ENCODE peak calls at places on chromosome 9, in seven cellular contexts. L, I, J, D, E, X and T are unnamed samples.

GRCh38 chr9:105024529-105024928 is 96.6 kb upstream of the ABCA1 start:
- DNase-seq in L (no peak), I (no peak), J (no peak), D (no peak), E (no peak), X (no peak), T (no peak)

GRCh38 chr9:120212153-120212852 is 367.7 kb downstream of the CDK5RAP2 start:
- DNase-seq in L (no peak), I (no peak), J (no peak), D (no peak), E (no peak), X (no peak), T (peak)

GRCh38 chr9:127714916-127715442 is 484 bp downstream of the PTRH1 start:
- DNase-seq in L (no peak), I (peak), J (peak), D (no peak), E (no peak), X (no peak), T (no peak)

GRCh38 chr9:16184964-16185646 is 632.3 kb downstream of the CCDC171 start:
- DNase-seq in L (no peak), I (no peak), J (no peak), D (no peak), E (no peak), X (no peak), T (no peak)

GRCh38 chr9:93316726-93317494 is 133.0 kb downstream of the WNK2 start:
- DNase-seq in L (no peak), I (no peak), J (no peak), D (no peak), E (no peak), X (no peak), T (no peak)

GRCh38 chr9:74846771-74847170 is 41.0 kb downstream of the TRPM6 start:
- DNase-seq in L (no peak), I (no peak), J (no peak), D (no peak), E (no peak), X (no peak), T (no peak)

GRCh38 chr9:98989036-98990000 is 45.6 kb downstream of the COL15A1 start:
- DNase-seq in L (no peak), I (peak), J (no peak), D (no peak), E (no peak), X (peak), T (no peak)

GRCh38 chr9:133130721-133131244 is 9.7 kb upstream of the RALGDS start:
- DNase-seq in L (no peak), I (no peak), J (peak), D (no peak), E (peak), X (no peak), T (no peak)

GRCh38 chr9:113963017-113963620 is 87.0 kb downstream of the ZNF618 start:
- DNase-seq in L (peak), I (peak), J (peak), D (no peak), E (peak), X (peak), T (no peak)

GRCh38 chr9:5388026-5388806 is 48.5 kb upstream of the RLN1 start:
- DNase-seq in L (no peak), I (peak), J (no peak), D (no peak), E (no peak), X (peak), T (no peak)

GRCh38 chr9:122307036-122307435 is 42.4 kb downstream of the MRRF start:
- DNase-seq in L (no peak), I (no peak), J (no peak), D (no peak), E (no peak), X (no peak), T (no peak)

GRCh38 chr9:126956929-126957686 is 42.5 kb downstream of the RALGPS1 start:
- DNase-seq in L (no peak), I (peak), J (no peak), D (no peak), E (no peak), X (peak), T (no peak)

GRCh38 chr9:86909388-86909787 is 37.9 kb downstream of the GAS1 start:
- DNase-seq in L (no peak), I (no peak), J (no peak), D (no peak), E (no peak), X (peak), T (no peak)

GRCh38 chr9:137454506-137455360 is 4.4 kb downstream of the NSMF start:
- DNase-seq in L (no peak), I (no peak), J (no peak), D (peak), E (no peak), X (no peak), T (no peak)

GRCh38 chr9:127067603-127068220 is 54.7 kb downstream of the ANGPTL2 start:
- DNase-seq in L (no peak), I (no peak), J (no peak), D (no peak), E (no peak), X (no peak), T (no peak)

GRCh38 chr9:110536802-110537201 is 42.7 kb downstream of the SVEP1 start:
- DNase-seq in L (no peak), I (no peak), J (no peak), D (no peak), E (no peak), X (peak), T (no peak)

GRCh38 chr9:22990349-22990748 is 543.7 kb downstream of the DMRTA1 start:
- DNase-seq in L (no peak), I (no peak), J (no peak), D (no peak), E (no peak), X (no peak), T (no peak)

GRCh38 chr9:2234371-2234893 is 219.3 kb downstream of the SMARCA2 start:
- DNase-seq in L (no peak), I (no peak), J (no peak), D (no peak), E (no peak), X (peak), T (peak)

GRCh38 chr9:114674798-114675554 is 7.0 kb downstream of the TEX48 start:
- DNase-seq in L (no peak), I (no peak), J (no peak), D (no peak), E (no peak), X (no peak), T (no peak)

GRCh38 chr9:124795881-124796415 is 19.0 kb downstream of the OLFML2A start:
- DNase-seq in L (no peak), I (no peak), J (no peak), D (no peak), E (no peak), X (peak), T (no peak)

GRCh38 chr9:129964901-129965734 is 77.9 kb downstream of the FNBP1 start:
- DNase-seq in L (no peak), I (peak), J (no peak), D (no peak), E (no peak), X (peak), T (no peak)

GRCh38 chr9:130960522-130961378 is 21.7 kb upstream of the FIBCD1 start:
- DNase-seq in L (no peak), I (no peak), J (no peak), D (no peak), E (no peak), X (no peak), T (no peak)

GRCh38 chr9:131019387-131020239 is 10.6 kb downstream of the LAMC3 start:
- DNase-seq in L (no peak), I (peak), J (no peak), D (no peak), E (no peak), X (no peak), T (peak)

GRCh38 chr9:131589993-131590392 is 44.7 kb downstream of the PRRT1B start:
- DNase-seq in L (no peak), I (no peak), J (no peak), D (no peak), E (no peak), X (no peak), T (no peak)

GRCh38 chr9:137252555-137253506 is 1.7 kb downstream of the STPG3 start:
- DNase-seq in L (no peak), I (no peak), J (no peak), D (no peak), E (no peak), X (no peak), T (no peak)

GRCh38 chr9:99354104-99354503 is 132.0 kb downstream of the SEC61B start:
- DNase-seq in L (no peak), I (no peak), J (no peak), D (no peak), E (no peak), X (no peak), T (no peak)